ENCODE peak calls at places on chromosomes 6 and 20, in eight cellular contexts. B, Q, W, Z, N, C, T and D are unnamed samples.

GRCh38 chr20:15703171-15703911 is 869.9 kb downstream of the KIF16B start:
- DNase-seq in B (peak; percentile 87), Q (no peak), W (no peak), Z (no peak), N (no peak), C (no peak), T (no peak), D (no peak)

GRCh38 chr6:30259140-30260035 is 46.2 kb upstream of the TRIM26 start:
- DNase-seq in B (peak; percentile 81), Q (peak; percentile 85), W (peak; percentile 72), Z (peak; percentile 70), N (peak; percentile 39), C (peak; percentile 85), T (peak; percentile 64), D (no peak)

GRCh38 chr20:48002517-48002970 is 217.3 kb upstream of the SULF2 start:
- DNase-seq in B (no peak), Q (peak; percentile 93), W (no peak), Z (no peak), N (no peak), C (no peak), T (no peak), D (no peak)

GRCh38 chr6:36054965-36055364 is 27.4 kb downstream of the MAPK14 start:
- DNase-seq in B (no peak), Q (no peak), W (no peak), Z (no peak), N (no peak), C (no peak), T (no peak), D (no peak)

GRCh38 chr20:58428364-58428763 is 39.3 kb downstream of the VAPB start:
- DNase-seq in B (no peak), Q (no peak), W (no peak), Z (no peak), N (no peak), C (no peak), T (no peak), D (no peak)

GRCh38 chr6:120200853-120201252 is 851.3 kb upstream of the MAN1A1 start:
- DNase-seq in B (no peak), Q (no peak), W (no peak), Z (no peak), N (no peak), C (no peak), T (no peak), D (no peak)

GRCh38 chr20:53672484-53673129 is 79.0 kb upstream of the ZNF217 start:
- DNase-seq in B (peak; percentile 66), Q (no peak), W (no peak), Z (no peak), N (no peak), C (no peak), T (no peak), D (peak; percentile 12)

GRCh38 chr20:49045440-49046086 is 549 bp upstream of the CSE1L start:
- DNase-seq in B (peak; percentile 6), Q (peak; percentile 37), W (no peak), Z (peak; percentile 67), N (no peak), C (peak; percentile 69), T (no peak), D (no peak)

GRCh38 chr6:30779850-30780641 is 35.7 kb upstream of the IER3 start:
- DNase-seq in B (no peak), Q (no peak), W (no peak), Z (no peak), N (no peak), C (no peak), T (no peak), D (no peak)

GRCh38 chr6:161011509-161012480 is 20.2 kb downstream of the MAP3K4 start:
- DNase-seq in B (peak; percentile 17), Q (no peak), W (no peak), Z (no peak), N (no peak), C (no peak), T (no peak), D (no peak)

GRCh38 chr6:109854541-109855308 is 123.4 kb upstream of the GPR6 start:
- DNase-seq in B (no peak), Q (no peak), W (no peak), Z (no peak), N (no peak), C (no peak), T (no peak), D (no peak)

GRCh38 chr6:42136508-42137191 is 5.8 kb downstream of the C6orf132 start:
- DNase-seq in B (peak; percentile 85), Q (peak; percentile 75), W (no peak), Z (no peak), N (no peak), C (no peak), T (no peak), D (no peak)
- H3K4me3 ChIP-seq in B (no peak overlapping the region), Q (peak overlapping the region; percentile 36), W (no peak overlapping the region), Z (no peak overlapping the region), N (no peak overlapping the region), C (no peak overlapping the region), T (no peak overlapping the region), D (no peak overlapping the region)

DNA sequence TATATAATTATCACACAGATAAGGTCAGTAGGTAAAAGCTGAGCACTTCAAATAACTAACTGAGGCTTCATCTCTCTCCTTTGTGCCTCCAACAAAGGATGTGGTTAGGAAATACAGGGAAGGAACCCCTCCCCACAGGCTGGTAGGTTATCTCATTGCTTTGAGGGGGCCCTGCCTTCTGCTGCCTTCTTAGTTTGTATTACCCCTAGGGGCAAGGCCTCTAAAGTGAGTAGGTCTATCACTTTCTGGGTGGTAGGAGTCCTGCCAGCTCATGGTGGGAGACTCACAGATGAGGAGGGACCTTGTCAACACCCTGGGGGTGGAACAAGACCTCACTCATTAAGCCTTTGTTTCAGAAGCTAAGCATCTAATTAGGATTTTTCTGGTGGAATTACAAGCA is 34.6 kb downstream of the EDN1 start:
- DNase-seq in B (no peak), Q (no peak), W (no peak), Z (no peak), N (no peak), C (no peak), T (no peak), D (no peak)
- H3K27ac ChIP-seq in B (no peak overlapping the region), Q (no peak overlapping the region), W (peak overlapping the region; percentile 38), Z (no peak overlapping the region), N (no peak overlapping the region), C (no peak overlapping the region), T (peak overlapping the region; percentile 65), D (peak overlapping the region; percentile 99)

DNA sequence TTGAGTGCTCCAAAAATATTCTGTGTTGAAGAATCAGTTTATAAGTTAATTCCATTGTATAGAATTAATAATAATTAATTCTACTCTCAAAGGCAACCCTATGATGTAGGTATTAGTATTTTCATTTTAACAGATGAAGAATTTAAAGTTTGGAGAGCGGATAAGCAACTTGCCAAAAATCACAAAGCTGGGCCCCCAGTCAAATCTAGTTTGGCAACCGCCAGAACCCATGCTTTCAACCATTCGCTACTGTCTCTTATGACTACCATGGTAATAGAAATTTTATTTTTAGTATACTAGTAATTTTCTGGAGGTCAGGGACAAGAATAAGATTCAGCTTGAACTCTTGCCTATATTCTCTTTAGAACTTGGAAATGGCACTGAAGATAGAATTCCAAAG is 229.8 kb downstream of the IBTK start:
- DNase-seq in B (no peak), Q (no peak), W (no peak), Z (no peak), N (no peak), C (no peak), T (no peak), D (no peak)
- H3K4me3 ChIP-seq in B (no peak overlapping the region), Q (no peak overlapping the region), W (no peak overlapping the region), Z (no peak overlapping the region), N (no peak overlapping the region), C (no peak overlapping the region), T (no peak overlapping the region), D (no peak overlapping the region)

GRCh38 chr20:40741507-40742106 is 52.6 kb upstream of the MAFB start:
- DNase-seq in B (peak; percentile 34), Q (peak; percentile 88), W (peak; percentile 30), Z (no peak), N (peak; percentile 19), C (no peak), T (no peak), D (peak; percentile 68)

GRCh38 chr20:40743172-40743775 is 54.2 kb upstream of the MAFB start:
- DNase-seq in B (no peak), Q (peak; percentile 65), W (no peak), Z (no peak), N (no peak), C (no peak), T (no peak), D (peak; percentile 68)

GRCh38 chr20:40748182-40748581 is 59.1 kb upstream of the MAFB start:
- DNase-seq in B (no peak), Q (no peak), W (no peak), Z (no peak), N (no peak), C (no peak), T (no peak), D (no peak)

GRCh38 chr20:40744494-40745175 is 55.6 kb upstream of the MAFB start:
- DNase-seq in B (no peak), Q (peak; percentile 82), W (no peak), Z (no peak), N (no peak), C (no peak), T (no peak), D (peak; percentile 55)

GRCh38 chr20:40744072-40744471 is 55.0 kb upstream of the MAFB start:
- DNase-seq in B (no peak), Q (no peak), W (no peak), Z (no peak), N (no peak), C (no peak), T (no peak), D (peak; percentile 68)
- H3K27ac ChIP-seq in B (no peak overlapping the region), Q (peak overlapping the region; percentile 86), W (no peak overlapping the region), Z (no peak overlapping the region), N (no peak overlapping the region), C (no peak overlapping the region), T (no peak overlapping the region), D (no peak overlapping the region)

GRCh38 chr6:107275330-107275865 is 160.1 kb upstream of the BEND3 start:
- DNase-seq in B (peak; percentile 12), Q (no peak), W (peak; percentile 47), Z (no peak), N (no peak), C (no peak), T (no peak), D (no peak)
- H3K4me3 ChIP-seq in B (no peak overlapping the region), Q (no peak overlapping the region), W (no peak overlapping the region), Z (no peak overlapping the region), N (no peak overlapping the region), C (no peak overlapping the region), T (no peak overlapping the region), D (no peak overlapping the region)